ENCODE peak calls at places on chromosomes 16 and 17, in six cellular contexts. R is GM04504, V is Calu3, E is nephron progenitor cell, G is foreskin melanocyte, T is AG10803. S is an unnamed sample.
A peak's percentile ranks its signal among the peaks of the same experiment; 100 is the strongest.

GRCh38 chr17:83103200-83103937 is 24.0 kb downstream of the METRNL start:
- DNase-seq in G (no peak), V (peak; percentile 83), E (no peak), T (peak; percentile 84), R (no peak), S (no peak)

GRCh38 chr17:2171725-2172446 is 117.0 kb downstream of the HIC1 start:
- DNase-seq in R (peak; percentile 95), T (peak; percentile 98), E (peak; percentile 38), V (no peak), G (peak; percentile 32), S (peak; percentile 91)

GRCh38 chr17:5299383-5299782 is 17.3 kb downstream of the RABEP1 start:
- DNase-seq in V (no peak), T (peak; percentile 35), R (no peak), G (no peak), E (no peak), S (no peak)

GRCh38 chr16:5200123-5200522 is 102.5 kb upstream of the EEF2KMT start:
- DNase-seq in R (no peak), V (no peak), G (no peak), E (no peak), T (no peak), S (no peak)

GRCh38 chr17:78472035-78472905 is 93.8 kb downstream of the PGS1 start:
- DNase-seq in T (no peak), R (no peak), G (no peak), E (no peak), V (no peak), S (no peak)

GRCh38 chr17:37225458-37225857 is 150.3 kb upstream of the C17orf78 start:
- DNase-seq in G (no peak), V (no peak), T (no peak), R (no peak), E (no peak), S (no peak)

GRCh38 chr16:57092786-57093301 is 461 bp downstream of the CPNE2 start:
- DNase-seq in G (no peak), E (peak; percentile 60), T (no peak), R (no peak), V (peak; percentile 74), S (no peak)

GRCh38 chr16:16890964-16891363 is 512.0 kb downstream of the NPIPA7 start:
- DNase-seq in G (no peak), E (no peak), V (no peak), R (no peak), T (no peak), S (no peak)

GRCh38 chr16:81457326-81458133 is 12.9 kb downstream of the CMIP start:
- DNase-seq in V (peak; percentile 56), E (no peak), T (peak; percentile 77), G (no peak), R (peak; percentile 34), S (peak; percentile 20)

GRCh38 chr17:67053438-67054000 is 9.2 kb downstream of the CACNG1 start:
- DNase-seq in V (no peak), T (no peak), G (no peak), E (no peak), R (no peak), S (no peak)

GRCh38 chr17:16377804-16378400 is 3.0 kb upstream of the UBB start:
- DNase-seq in G (peak; percentile 98), R (peak; percentile 27), V (peak; percentile 33), T (peak; percentile 82), E (no peak), S (no peak)

GRCh38 chr16:51839697-51840462 is 688.8 kb upstream of the SALL1 start:
- DNase-seq in T (peak; percentile 68), V (peak; percentile 50), E (no peak), G (no peak), R (peak; percentile 12), S (no peak)

GRCh38 chr17:17670701-17671319 is 10.4 kb upstream of the RAI1 start:
- DNase-seq in V (no peak), E (no peak), G (no peak), R (no peak), T (no peak), S (no peak)

S was measured in AG09309.